ENCODE peak calls at places on chromosomes 6 and 20, in five cellular contexts. L is A549, R is NB4, N is K562, J is HepG2. K is an unnamed sample.

GRCh38 chr6:123094768-123095167 is 98.7 kb downstream of the CLVS2 start:
- DNase-seq in L (no peak), R (no peak), N (no peak), J (no peak), K (no peak)

GRCh38 chr6:64988148-64988547 is 718.9 kb downstream of the EYS start:
- DNase-seq in L (no peak), R (no peak), N (no peak), J (no peak), K (no peak)

GRCh38 chr6:148471624-148472494 is 129.2 kb downstream of the SASH1 start:
- DNase-seq in L (no peak), R (no peak), N (no peak), J (no peak), K (no peak)

GRCh38 chr6:166955865-166956443 is 396 bp downstream of the RNASET2 start:
- DNase-seq in L (peak), R (peak), N (no peak), J (no peak), K (no peak)

GRCh38 chr6:37131104-37131959 is 38.6 kb upstream of the PIM1 start:
- DNase-seq in L (peak), R (no peak), N (no peak), J (peak), K (peak)

GRCh38 chr6:109326346-109326745 is 55.9 kb downstream of the CD164 start:
- DNase-seq in L (no peak), R (no peak), N (no peak), J (no peak), K (no peak)

GRCh38 chr6:154258064-154258757 is 98.4 kb downstream of the IPCEF1 start:
- DNase-seq in L (no peak), R (peak), N (no peak), J (no peak), K (no peak)

GRCh38 chr20:36270744-36271638 is 34.7 kb downstream of the AAR2 start:
- DNase-seq in L (no peak), R (no peak), N (no peak), J (peak), K (no peak)

GRCh38 chr20:43448748-43449535 is 8.8 kb upstream of the SRSF6 start:
- DNase-seq in L (peak), R (peak), N (peak), J (peak), K (peak)

GRCh38 chr6:20188630-20189075 is 23.6 kb downstream of the MBOAT1 start:
- DNase-seq in L (no peak), R (no peak), N (peak), J (no peak), K (no peak)

GRCh38 chr20:35539756-35540212 is 2.1 kb upstream of the ERGIC3 start:
- DNase-seq in L (no peak), R (no peak), N (peak), J (peak), K (no peak)

GRCh38 chr20:39103732-39104131 is 141.6 kb downstream of the DHX35 start:
- DNase-seq in L (no peak), R (no peak), N (no peak), J (no peak), K (no peak)

GRCh38 chr6:21648475-21649050 is 55.0 kb downstream of the SOX4 start:
- DNase-seq in L (no peak), R (peak), N (no peak), J (no peak), K (no peak)

GRCh38 chr20:38275815-38276550 is 15.4 kb upstream of the KIAA1755 start:
- DNase-seq in L (no peak), R (peak), N (peak), J (peak), K (peak)

GRCh38 chr6:52191824-52192223 is 5.6 kb downstream of the IL17A start:
- DNase-seq in L (no peak), R (no peak), N (no peak), J (peak), K (no peak)

GRCh38 chr6:38161754-38162492 is 342.4 kb downstream of the ZFAND3 start:
- DNase-seq in L (no peak), R (no peak), N (no peak), J (no peak), K (no peak)

GRCh38 chr6:7343546-7344475 is 30.8 kb upstream of the SSR1 start:
- DNase-seq in L (no peak), R (no peak), N (peak), J (no peak), K (no peak)

GRCh38 chr6:137313928-137314855 is 95.0 kb upstream of the IFNGR1 start:
- DNase-seq in L (peak), R (peak), N (peak), J (peak), K (peak)

GRCh38 chr6:105608711-105609374 is 206.0 kb upstream of the PREP start:
- DNase-seq in L (peak), R (no peak), N (no peak), J (peak), K (no peak)

DNA sequence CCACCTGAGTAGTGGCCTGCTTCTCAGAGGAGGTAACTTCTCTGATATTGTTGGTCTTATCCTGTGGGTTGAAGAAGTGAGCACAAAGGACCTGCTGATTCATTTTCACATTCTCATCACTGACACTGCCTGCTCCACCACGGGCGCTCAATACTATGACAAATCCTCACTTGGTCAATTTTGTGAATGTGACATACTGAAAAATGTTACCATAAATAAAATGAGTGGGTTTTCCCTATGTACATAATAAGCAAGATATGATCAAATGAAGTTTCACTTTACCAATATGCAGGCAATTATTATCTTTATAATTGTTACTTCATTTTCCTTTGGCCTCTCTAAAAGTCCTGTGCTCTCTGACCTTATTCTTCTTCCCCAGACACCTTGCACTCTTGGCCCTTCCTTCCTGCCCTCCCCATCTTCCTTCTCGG is 71.5 kb upstream of the RIPOR2 start:
- DNase-seq in L (no peak), R (no peak), N (no peak), J (no peak), K (no peak)
- TF ChIP-seq MYC in L (no peak), R (no peak), N (no peak), J (no peak), K (no peak)

GRCh38 chr20:2576317-2576727 is 39.9 kb downstream of the TMC2 start:
- DNase-seq in L (no peak), R (no peak), N (no peak), J (no peak), K (no peak)
- TF ChIP-seq MYC in L (no peak), R (no peak), N (no peak), J (no peak), K (no peak)

DNA sequence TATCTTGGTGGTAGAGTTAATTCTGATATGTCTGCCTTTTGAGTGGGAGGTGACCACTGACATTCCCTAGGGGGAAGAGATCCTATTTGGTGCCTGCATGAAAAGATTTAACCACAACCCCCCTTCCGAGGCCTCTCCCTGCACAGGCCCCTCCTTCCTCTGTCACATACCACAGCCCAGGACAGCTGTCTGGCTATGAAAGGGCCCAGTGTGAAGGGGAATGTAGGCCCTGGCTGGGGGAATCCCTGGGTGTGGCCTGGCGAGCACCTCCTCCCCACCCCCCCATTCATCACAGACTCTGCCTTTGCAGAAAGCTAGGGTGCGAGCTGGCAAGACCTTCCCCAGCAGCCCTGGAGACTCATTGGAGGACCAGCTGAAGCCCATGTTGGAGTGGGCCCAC is 27.4 kb upstream of the MAPRE1 start:
- DNase-seq in L (no peak), R (peak), N (no peak), J (peak), K (no peak)
- TF ChIP-seq MYC in L (no peak), R (no peak), N (no peak), J (no peak), K (no peak)

DNA sequence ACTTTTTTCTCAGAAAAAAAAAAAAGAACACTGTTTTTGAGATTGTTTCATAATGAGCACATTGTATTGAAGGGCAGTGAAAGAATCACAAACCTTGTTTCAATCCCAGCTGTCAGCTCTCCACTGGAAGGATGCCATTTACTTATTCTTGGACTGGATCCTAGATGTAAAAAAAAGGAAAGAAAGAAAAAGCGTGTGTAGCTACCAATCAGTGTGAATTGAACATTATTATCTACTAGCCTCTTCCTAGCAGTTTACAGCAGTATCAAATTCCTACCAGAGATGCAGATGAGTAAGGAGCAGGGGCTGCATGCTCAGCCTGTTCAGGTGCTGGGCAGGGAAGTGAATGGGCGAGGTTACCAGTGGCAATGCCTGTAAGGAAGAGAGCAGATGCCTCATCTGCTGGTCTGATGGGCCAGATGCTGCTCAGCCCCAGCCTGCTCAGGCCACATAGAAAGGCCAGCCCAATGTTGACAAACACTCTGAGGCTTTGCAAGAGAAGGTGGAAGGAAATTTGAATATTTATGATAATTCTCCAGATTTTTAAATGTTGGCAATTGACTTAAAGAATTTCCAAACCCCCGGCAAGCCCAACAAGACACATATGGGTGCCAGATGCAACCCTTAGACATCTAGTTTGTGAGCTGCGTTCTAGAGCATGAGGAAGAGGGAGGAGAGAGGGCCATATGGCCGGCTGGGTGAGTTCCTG is 189.5 kb downstream of the IBTK start:
- DNase-seq in L (no peak), R (no peak), N (no peak), J (no peak), K (peak)
- TF ChIP-seq MYC in L (no peak), R (no peak), N (no peak), J (no peak), K (no peak)

DNA sequence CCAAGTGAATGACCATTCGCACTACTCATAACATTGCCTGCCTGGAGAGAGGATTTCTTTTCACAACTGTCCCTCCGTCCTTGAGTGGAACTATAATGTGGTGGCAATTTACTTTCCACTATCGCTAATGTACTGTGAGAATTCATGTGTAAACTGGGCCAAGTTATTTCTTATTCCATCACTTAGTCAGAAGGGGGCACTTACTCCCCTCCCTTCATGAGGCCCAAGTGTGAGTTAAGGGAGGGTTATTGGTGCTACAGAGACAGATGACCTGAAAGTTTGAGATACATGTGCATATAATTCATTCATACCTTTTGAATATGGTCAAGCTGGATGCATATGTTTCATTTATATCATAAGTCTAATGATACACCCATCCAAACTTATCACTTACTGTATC is 65.2 kb upstream of the LOC128125822 start:
- DNase-seq in L (no peak), R (no peak), N (no peak), J (no peak), K (no peak)
- TF ChIP-seq MYC in L (no peak), R (no peak), N (no peak), J (no peak), K (no peak)

GRCh38 chr20:3251806-3252205 is 12.8 kb upstream of the SLC4A11 start:
- DNase-seq in L (no peak), R (no peak), N (no peak), J (no peak), K (no peak)
- TF ChIP-seq MYC in L (no peak), R (no peak), N (no peak), J (no peak), K (no peak)

DNA sequence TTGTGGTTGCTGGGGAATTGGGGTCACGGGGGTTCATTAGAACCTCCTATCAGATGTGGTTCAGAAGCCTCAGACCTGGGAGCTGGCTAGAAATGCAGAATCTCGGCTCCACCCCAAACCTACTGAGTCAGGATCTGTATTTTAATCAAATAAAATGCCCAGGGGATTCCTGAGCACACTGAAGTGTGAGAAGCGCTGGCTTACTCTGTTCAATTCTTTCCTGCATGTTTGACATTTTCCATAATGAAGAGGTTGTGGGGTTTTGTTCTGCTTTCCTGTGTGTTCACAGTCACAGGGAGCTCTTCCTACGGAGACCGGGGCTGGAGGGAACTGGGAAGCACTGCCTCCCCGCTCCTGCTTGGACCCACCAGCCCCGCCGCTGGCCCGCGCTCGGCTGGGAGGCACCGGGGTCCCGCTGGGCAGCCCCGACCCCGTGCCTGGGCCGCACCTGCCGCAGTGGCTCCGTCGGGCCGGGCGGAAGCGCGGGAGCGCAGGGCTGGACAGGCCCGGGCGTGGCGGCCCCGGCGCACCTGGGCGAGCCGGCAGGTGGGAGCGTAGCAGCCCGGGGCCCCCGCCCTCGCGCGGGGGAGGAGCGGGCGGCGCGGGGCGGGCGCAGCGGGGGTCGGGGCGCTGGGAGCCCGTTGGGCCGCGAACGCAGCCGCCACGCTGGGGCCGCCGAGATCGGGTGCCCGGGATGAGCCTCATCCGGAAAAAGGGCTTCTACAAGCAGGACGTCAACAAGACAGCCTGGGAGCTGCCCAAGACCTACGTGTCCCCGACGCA is at the start of gene MAPK13:
- DNase-seq in L (no peak), R (no peak), N (no peak), J (peak), K (peak)
- TF ChIP-seq MYC in L (no peak), R (no peak), N (no peak), J (no peak), K (no peak)

GRCh38 chr6:33317668-33318425 is at the start of gene ZBTB22:
- DNase-seq in L (peak), R (peak), N (peak), J (peak), K (peak)

GRCh38 chr6:33321227-33321626 is 3.7 kb upstream of the ZBTB22 start:
- DNase-seq in L (no peak), R (no peak), N (no peak), J (no peak), K (no peak)

GRCh38 chr6:33318426-33319073 is 1.0 kb upstream of the ZBTB22 start:
- DNase-seq in L (no peak), R (no peak), N (no peak), J (no peak), K (no peak)

GRCh38 chr6:33319939-33320314 is 2.4 kb upstream of the ZBTB22 start:
- DNase-seq in L (no peak), R (no peak), N (no peak), J (no peak), K (no peak)

GRCh38 chr6:33320315-33321181 is 3.0 kb upstream of the ZBTB22 start:
- DNase-seq in L (no peak), R (no peak), N (peak), J (no peak), K (peak)
- TF ChIP-seq MYC in L (no peak), R (no peak), N (no peak), J (no peak), K (no peak)

DNA sequence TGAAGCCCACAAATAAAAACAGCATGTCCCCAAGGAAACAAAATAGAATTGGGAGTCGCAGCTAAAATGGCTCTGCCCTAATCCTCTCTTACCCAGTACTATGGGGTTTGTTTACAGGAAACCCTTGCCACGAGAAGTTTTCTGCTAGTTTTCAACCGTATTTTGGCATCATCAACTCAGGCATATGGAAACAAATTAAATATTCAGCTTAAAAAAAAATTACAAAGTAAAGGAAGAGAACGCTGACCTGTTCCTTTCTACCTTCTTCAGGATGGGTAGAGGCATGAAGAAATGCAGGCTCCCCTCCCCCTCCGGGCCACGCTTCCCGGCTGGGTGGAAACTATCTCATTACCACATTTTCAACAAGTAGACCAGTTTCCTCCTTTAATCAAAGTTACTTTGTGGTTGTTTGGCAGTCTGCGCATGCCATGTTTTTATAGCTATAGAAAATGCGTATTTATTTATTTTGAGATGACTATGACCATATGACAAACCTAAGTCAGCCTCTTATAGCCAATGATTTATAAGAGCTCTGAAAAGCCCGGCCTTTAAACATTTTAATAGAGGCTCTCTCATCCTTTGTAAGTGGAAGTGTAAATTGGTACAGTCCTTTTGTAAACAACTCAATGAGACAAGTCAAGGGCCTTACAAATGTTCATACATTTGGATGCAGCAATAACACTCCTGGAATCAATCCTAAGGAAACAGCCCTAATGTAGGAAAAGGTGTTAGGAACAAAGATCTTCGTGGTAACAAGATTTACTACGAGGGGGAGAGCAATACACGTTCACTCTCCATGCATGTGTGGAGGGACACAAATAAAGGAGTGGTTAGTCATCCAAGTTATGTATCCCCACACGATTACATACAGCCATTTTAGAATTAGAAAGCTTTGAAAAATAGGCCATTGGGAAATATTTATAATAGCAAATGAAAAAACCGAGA is 16.1 kb upstream of the ZNF217 start:
- DNase-seq in L (peak), R (peak), N (peak), J (no peak), K (peak)
- TF ChIP-seq MYC in L (no peak), R (peak), N (no peak), J (no peak), K (no peak)

K was measured in endothelial cell of umbilical vein.